ENCODE peak calls at places on chromosome 3, in six cellular contexts. One of them, this sample, is unnamed.

GRCh38 chr3:88986834-88987233 is 120.6 kb upstream of the EPHA3 start:
- DNase-seq in activated CD8-positive, alpha-beta T cell treated with anti-CD3 and anti-CD28 coated beads, Interleukin-2, amount 10 ng/mL, durations not matched to agents 7 days and 5 days: no peak
- DNase-seq in colonic mucosa: no peak
- DNase-seq in RPMI7951: peak
- DNase-seq in NCI-H1417 treated with DMSO at 0.1 percent for 48 hours: no peak
- DNase-seq in RPMI8226: no peak
- DNase-seq in this sample: no peak

GRCh38 chr3:163664466-163664865 is 1413.8 kb downstream of the SI start:
- DNase-seq in RPMI8226: no peak
- DNase-seq in NCI-H1417 treated with DMSO at 0.1 percent for 48 hours: no peak
- DNase-seq in RPMI7951: no peak
- DNase-seq in activated CD8-positive, alpha-beta T cell treated with anti-CD3 and anti-CD28 coated beads, Interleukin-2, amount 10 ng/mL, durations not matched to agents 7 days and 5 days: no peak
- DNase-seq in colonic mucosa: no peak
- DNase-seq in this sample: no peak

GRCh38 chr3:20930034-20930433 is 744.0 kb upstream of the SGO1 start:
- DNase-seq in RPMI8226: peak
- DNase-seq in NCI-H1417 treated with DMSO at 0.1 percent for 48 hours: no peak
- DNase-seq in colonic mucosa: no peak
- DNase-seq in RPMI7951: no peak
- DNase-seq in activated CD8-positive, alpha-beta T cell treated with anti-CD3 and anti-CD28 coated beads, Interleukin-2, amount 10 ng/mL, durations not matched to agents 7 days and 5 days: no peak
- DNase-seq in this sample: peak

GRCh38 chr3:69669070-69669469 is 70.2 kb upstream of the MITF start:
- DNase-seq in colonic mucosa: no peak
- DNase-seq in NCI-H1417 treated with DMSO at 0.1 percent for 48 hours: no peak
- DNase-seq in RPMI8226: no peak
- DNase-seq in activated CD8-positive, alpha-beta T cell treated with anti-CD3 and anti-CD28 coated beads, Interleukin-2, amount 10 ng/mL, durations not matched to agents 7 days and 5 days: no peak
- DNase-seq in RPMI7951: no peak
- DNase-seq in this sample: no peak

GRCh38 chr3:37753428-37753827 is 108.3 kb upstream of the CTDSPL start:
- DNase-seq in RPMI8226: peak
- DNase-seq in NCI-H1417 treated with DMSO at 0.1 percent for 48 hours: no peak
- DNase-seq in activated CD8-positive, alpha-beta T cell treated with anti-CD3 and anti-CD28 coated beads, Interleukin-2, amount 10 ng/mL, durations not matched to agents 7 days and 5 days: no peak
- DNase-seq in RPMI7951: no peak
- DNase-seq in colonic mucosa: no peak
- DNase-seq in this sample: peak

GRCh38 chr3:50155491-50155878 is 361 bp downstream of the SEMA3F start:
- DNase-seq in activated CD8-positive, alpha-beta T cell treated with anti-CD3 and anti-CD28 coated beads, Interleukin-2, amount 10 ng/mL, durations not matched to agents 7 days and 5 days: no peak
- DNase-seq in NCI-H1417 treated with DMSO at 0.1 percent for 48 hours: no peak
- DNase-seq in colonic mucosa: no peak
- DNase-seq in RPMI7951: no peak
- DNase-seq in RPMI8226: no peak
- DNase-seq in this sample: no peak

GRCh38 chr3:40725026-40725425 is 200.3 kb downstream of the ZNF621 start:
- DNase-seq in colonic mucosa: no peak
- DNase-seq in RPMI8226: peak
- DNase-seq in RPMI7951: no peak
- DNase-seq in NCI-H1417 treated with DMSO at 0.1 percent for 48 hours: no peak
- DNase-seq in activated CD8-positive, alpha-beta T cell treated with anti-CD3 and anti-CD28 coated beads, Interleukin-2, amount 10 ng/mL, durations not matched to agents 7 days and 5 days: no peak
- DNase-seq in this sample: no peak

GRCh38 chr3:13621381-13622221 is 72.7 kb downstream of the FBLN2 start:
- DNase-seq in colonic mucosa: no peak
- DNase-seq in RPMI8226: no peak
- DNase-seq in activated CD8-positive, alpha-beta T cell treated with anti-CD3 and anti-CD28 coated beads, Interleukin-2, amount 10 ng/mL, durations not matched to agents 7 days and 5 days: peak
- DNase-seq in NCI-H1417 treated with DMSO at 0.1 percent for 48 hours: no peak
- DNase-seq in RPMI7951: peak
- DNase-seq in this sample: no peak

GRCh38 chr3:159128628-159129027 is 326.8 kb downstream of the MFSD1 start:
- DNase-seq in NCI-H1417 treated with DMSO at 0.1 percent for 48 hours: no peak
- DNase-seq in activated CD8-positive, alpha-beta T cell treated with anti-CD3 and anti-CD28 coated beads, Interleukin-2, amount 10 ng/mL, durations not matched to agents 7 days and 5 days: no peak
- DNase-seq in RPMI7951: peak
- DNase-seq in colonic mucosa: no peak
- DNase-seq in RPMI8226: no peak
- DNase-seq in this sample: no peak

GRCh38 chr3:120622870-120623718 is 27.0 kb downstream of the NDUFB4 start:
- DNase-seq in colonic mucosa: peak
- DNase-seq in NCI-H1417 treated with DMSO at 0.1 percent for 48 hours: no peak
- DNase-seq in RPMI7951: peak
- DNase-seq in activated CD8-positive, alpha-beta T cell treated with anti-CD3 and anti-CD28 coated beads, Interleukin-2, amount 10 ng/mL, durations not matched to agents 7 days and 5 days: no peak
- DNase-seq in RPMI8226: peak
- DNase-seq in this sample: peak

GRCh38 chr3:125051715-125052581 is 3.8 kb downstream of the HEG1 start:
- DNase-seq in activated CD8-positive, alpha-beta T cell treated with anti-CD3 and anti-CD28 coated beads, Interleukin-2, amount 10 ng/mL, durations not matched to agents 7 days and 5 days: peak
- DNase-seq in colonic mucosa: peak
- DNase-seq in NCI-H1417 treated with DMSO at 0.1 percent for 48 hours: no peak
- DNase-seq in RPMI8226: no peak
- DNase-seq in RPMI7951: peak
- DNase-seq in this sample: peak

GRCh38 chr3:49616491-49616941 is 57.6 kb upstream of the APEH start:
- DNase-seq in RPMI8226: no peak
- DNase-seq in RPMI7951: peak
- DNase-seq in NCI-H1417 treated with DMSO at 0.1 percent for 48 hours: no peak
- DNase-seq in colonic mucosa: no peak
- DNase-seq in activated CD8-positive, alpha-beta T cell treated with anti-CD3 and anti-CD28 coated beads, Interleukin-2, amount 10 ng/mL, durations not matched to agents 7 days and 5 days: no peak
- DNase-seq in this sample: no peak

GRCh38 chr3:102230057-102230456 is 204.8 kb upstream of the ZPLD1 start:
- DNase-seq in NCI-H1417 treated with DMSO at 0.1 percent for 48 hours: no peak
- DNase-seq in activated CD8-positive, alpha-beta T cell treated with anti-CD3 and anti-CD28 coated beads, Interleukin-2, amount 10 ng/mL, durations not matched to agents 7 days and 5 days: no peak
- DNase-seq in colonic mucosa: no peak
- DNase-seq in RPMI8226: no peak
- DNase-seq in RPMI7951: no peak
- DNase-seq in this sample: no peak

GRCh38 chr3:83435173-83435572 is 1523.6 kb upstream of the CADM2 start:
- DNase-seq in colonic mucosa: no peak
- DNase-seq in activated CD8-positive, alpha-beta T cell treated with anti-CD3 and anti-CD28 coated beads, Interleukin-2, amount 10 ng/mL, durations not matched to agents 7 days and 5 days: no peak
- DNase-seq in RPMI8226: no peak
- DNase-seq in RPMI7951: no peak
- DNase-seq in NCI-H1417 treated with DMSO at 0.1 percent for 48 hours: no peak
- DNase-seq in this sample: no peak

GRCh38 chr3:16512435-16513140 is 911 bp downstream of the RFTN1 start:
- DNase-seq in activated CD8-positive, alpha-beta T cell treated with anti-CD3 and anti-CD28 coated beads, Interleukin-2, amount 10 ng/mL, durations not matched to agents 7 days and 5 days: peak
- DNase-seq in RPMI8226: peak
- DNase-seq in RPMI7951: no peak
- DNase-seq in NCI-H1417 treated with DMSO at 0.1 percent for 48 hours: no peak
- DNase-seq in colonic mucosa: peak
- DNase-seq in this sample: peak

GRCh38 chr3:61601831-61602230 is 40.5 kb downstream of the PTPRG start:
- DNase-seq in RPMI7951: no peak
- DNase-seq in NCI-H1417 treated with DMSO at 0.1 percent for 48 hours: no peak
- DNase-seq in RPMI8226: no peak
- DNase-seq in activated CD8-positive, alpha-beta T cell treated with anti-CD3 and anti-CD28 coated beads, Interleukin-2, amount 10 ng/mL, durations not matched to agents 7 days and 5 days: no peak
- DNase-seq in colonic mucosa: no peak
- DNase-seq in this sample: no peak

GRCh38 chr3:141930801-141931200 is 54.4 kb downstream of the ATP1B3 start:
- DNase-seq in activated CD8-positive, alpha-beta T cell treated with anti-CD3 and anti-CD28 coated beads, Interleukin-2, amount 10 ng/mL, durations not matched to agents 7 days and 5 days: no peak
- DNase-seq in colonic mucosa: peak
- DNase-seq in RPMI7951: no peak
- DNase-seq in NCI-H1417 treated with DMSO at 0.1 percent for 48 hours: no peak
- DNase-seq in RPMI8226: no peak
- DNase-seq in this sample: no peak

GRCh38 chr3:128054363-128054762 is 2.1 kb downstream of the SEC61A1 start:
- DNase-seq in RPMI7951: peak
- DNase-seq in colonic mucosa: no peak
- DNase-seq in NCI-H1417 treated with DMSO at 0.1 percent for 48 hours: no peak
- DNase-seq in RPMI8226: no peak
- DNase-seq in activated CD8-positive, alpha-beta T cell treated with anti-CD3 and anti-CD28 coated beads, Interleukin-2, amount 10 ng/mL, durations not matched to agents 7 days and 5 days: no peak
- DNase-seq in this sample: no peak

GRCh38 chr3:98918586-98918985 is 17.1 kb upstream of the DCBLD2 start:
- DNase-seq in RPMI8226: no peak
- DNase-seq in activated CD8-positive, alpha-beta T cell treated with anti-CD3 and anti-CD28 coated beads, Interleukin-2, amount 10 ng/mL, durations not matched to agents 7 days and 5 days: no peak
- DNase-seq in NCI-H1417 treated with DMSO at 0.1 percent for 48 hours: no peak
- DNase-seq in colonic mucosa: no peak
- DNase-seq in RPMI7951: no peak
- DNase-seq in this sample: no peak

GRCh38 chr3:157130881-157131251 is 29.1 kb downstream of the CCNL1 start:
- DNase-seq in RPMI7951: no peak
- DNase-seq in RPMI8226: no peak
- DNase-seq in colonic mucosa: no peak
- DNase-seq in activated CD8-positive, alpha-beta T cell treated with anti-CD3 and anti-CD28 coated beads, Interleukin-2, amount 10 ng/mL, durations not matched to agents 7 days and 5 days: no peak
- DNase-seq in NCI-H1417 treated with DMSO at 0.1 percent for 48 hours: no peak
- DNase-seq in this sample: no peak

GRCh38 chr3:165202995-165203394 is 6.8 kb upstream of the SLITRK3 start:
- DNase-seq in NCI-H1417 treated with DMSO at 0.1 percent for 48 hours: no peak
- DNase-seq in RPMI8226: no peak
- DNase-seq in activated CD8-positive, alpha-beta T cell treated with anti-CD3 and anti-CD28 coated beads, Interleukin-2, amount 10 ng/mL, durations not matched to agents 7 days and 5 days: no peak
- DNase-seq in RPMI7951: no peak
- DNase-seq in colonic mucosa: no peak
- DNase-seq in this sample: no peak

GRCh38 chr3:46470831-46471230 is 6.1 kb upstream of the LTF start:
- DNase-seq in activated CD8-positive, alpha-beta T cell treated with anti-CD3 and anti-CD28 coated beads, Interleukin-2, amount 10 ng/mL, durations not matched to agents 7 days and 5 days: no peak
- DNase-seq in RPMI8226: no peak
- DNase-seq in NCI-H1417 treated with DMSO at 0.1 percent for 48 hours: no peak
- DNase-seq in RPMI7951: no peak
- DNase-seq in colonic mucosa: no peak
- DNase-seq in this sample: no peak

GRCh38 chr3:60746043-60746638 is 505.1 kb downstream of the FHIT start:
- DNase-seq in RPMI8226: no peak
- DNase-seq in RPMI7951: peak
- DNase-seq in NCI-H1417 treated with DMSO at 0.1 percent for 48 hours: no peak
- DNase-seq in colonic mucosa: no peak
- DNase-seq in activated CD8-positive, alpha-beta T cell treated with anti-CD3 and anti-CD28 coated beads, Interleukin-2, amount 10 ng/mL, durations not matched to agents 7 days and 5 days: no peak
- DNase-seq in this sample: no peak

GRCh38 chr3:188936597-188937107 is 235.1 kb upstream of the TPRG1 start:
- DNase-seq in activated CD8-positive, alpha-beta T cell treated with anti-CD3 and anti-CD28 coated beads, Interleukin-2, amount 10 ng/mL, durations not matched to agents 7 days and 5 days: no peak
- DNase-seq in NCI-H1417 treated with DMSO at 0.1 percent for 48 hours: no peak
- DNase-seq in RPMI8226: no peak
- DNase-seq in colonic mucosa: no peak
- DNase-seq in RPMI7951: no peak
- DNase-seq in this sample: no peak

GRCh38 chr3:122893754-122894668 is 99.1 kb downstream of the SLC49A4 start:
- DNase-seq in activated CD8-positive, alpha-beta T cell treated with anti-CD3 and anti-CD28 coated beads, Interleukin-2, amount 10 ng/mL, durations not matched to agents 7 days and 5 days: no peak
- DNase-seq in NCI-H1417 treated with DMSO at 0.1 percent for 48 hours: no peak
- DNase-seq in RPMI7951: peak
- DNase-seq in colonic mucosa: no peak
- DNase-seq in RPMI8226: peak
- DNase-seq in this sample: no peak

GRCh38 chr3:38573606-38574005 is 75.9 kb downstream of the SCN5A start:
- DNase-seq in RPMI8226: no peak
- DNase-seq in colonic mucosa: no peak
- DNase-seq in activated CD8-positive, alpha-beta T cell treated with anti-CD3 and anti-CD28 coated beads, Interleukin-2, amount 10 ng/mL, durations not matched to agents 7 days and 5 days: peak
- DNase-seq in RPMI7951: no peak
- DNase-seq in NCI-H1417 treated with DMSO at 0.1 percent for 48 hours: no peak
- DNase-seq in this sample: no peak

GRCh38 chr3:10468611-10469354 is 36.6 kb downstream of the ATP2B2 start:
- DNase-seq in colonic mucosa: no peak
- DNase-seq in activated CD8-positive, alpha-beta T cell treated with anti-CD3 and anti-CD28 coated beads, Interleukin-2, amount 10 ng/mL, durations not matched to agents 7 days and 5 days: no peak
- DNase-seq in RPMI7951: no peak
- DNase-seq in NCI-H1417 treated with DMSO at 0.1 percent for 48 hours: no peak
- DNase-seq in RPMI8226: no peak
- DNase-seq in this sample: no peak

GRCh38 chr3:139353920-139354556 is 10.2 kb downstream of the MRPS22 start:
- DNase-seq in colonic mucosa: no peak
- DNase-seq in RPMI7951: peak
- DNase-seq in RPMI8226: peak
- DNase-seq in activated CD8-positive, alpha-beta T cell treated with anti-CD3 and anti-CD28 coated beads, Interleukin-2, amount 10 ng/mL, durations not matched to agents 7 days and 5 days: no peak
- DNase-seq in NCI-H1417 treated with DMSO at 0.1 percent for 48 hours: no peak
- DNase-seq in this sample: peak

GRCh38 chr3:4306091-4306490 is 2.9 kb downstream of the SETMAR start:
- DNase-seq in colonic mucosa: no peak
- DNase-seq in activated CD8-positive, alpha-beta T cell treated with anti-CD3 and anti-CD28 coated beads, Interleukin-2, amount 10 ng/mL, durations not matched to agents 7 days and 5 days: no peak
- DNase-seq in RPMI7951: no peak
- DNase-seq in NCI-H1417 treated with DMSO at 0.1 percent for 48 hours: no peak
- DNase-seq in RPMI8226: no peak
- DNase-seq in this sample: no peak

GRCh38 chr3:15272431-15273196 is 59.8 kb downstream of the SH3BP5 start:
- DNase-seq in activated CD8-positive, alpha-beta T cell treated with anti-CD3 and anti-CD28 coated beads, Interleukin-2, amount 10 ng/mL, durations not matched to agents 7 days and 5 days: no peak
- DNase-seq in RPMI7951: no peak
- DNase-seq in colonic mucosa: no peak
- DNase-seq in RPMI8226: no peak
- DNase-seq in NCI-H1417 treated with DMSO at 0.1 percent for 48 hours: no peak
- DNase-seq in this sample: no peak

GRCh38 chr3:177932750-177933660 is 603.2 kb upstream of the KCNMB2 start:
- DNase-seq in activated CD8-positive, alpha-beta T cell treated with anti-CD3 and anti-CD28 coated beads, Interleukin-2, amount 10 ng/mL, durations not matched to agents 7 days and 5 days: no peak
- DNase-seq in RPMI8226: no peak
- DNase-seq in colonic mucosa: no peak
- DNase-seq in NCI-H1417 treated with DMSO at 0.1 percent for 48 hours: no peak
- DNase-seq in RPMI7951: peak
- DNase-seq in this sample: no peak

This sample was measured in GM12865.